ENCODE peak calls at places on chromosomes 16 and 17, in four cellular contexts. N, T, D and P are unnamed samples.

GRCh38 chr17:40058151-40058784 is 4.1 kb upstream of the MED24 start:
- DNase-seq in N (no peak), T (no peak), D (peak), P (no peak)

GRCh38 chr16:57042157-57043111 is 49.9 kb upstream of the CPNE2 start:
- DNase-seq in N (no peak), T (no peak), D (peak), P (peak)

GRCh38 chr17:79047923-79048825 is 24.2 kb downstream of the C1QTNF1 start:
- DNase-seq in N (no peak), T (no peak), D (no peak), P (no peak)

GRCh38 chr16:69328854-69329316 is 1.5 kb downstream of the PDF start:
- DNase-seq in N (no peak), T (no peak), D (peak), P (no peak)

GRCh38 chr16:89708481-89708931 is 7.0 kb upstream of the SPATA2L start:
- DNase-seq in N (no peak), T (no peak), D (no peak), P (no peak)

GRCh38 chr16:78984324-78984723 is 616.2 kb downstream of the MAF start:
- DNase-seq in N (no peak), T (no peak), D (no peak), P (no peak)

GRCh38 chr17:61448042-61448441 is 4.2 kb upstream of the TBX4 start:
- DNase-seq in N (no peak), T (no peak), D (no peak), P (no peak)

GRCh38 chr16:12625068-12625467 is 178.6 kb downstream of the CPPED1 start:
- DNase-seq in N (no peak), T (peak), D (no peak), P (no peak)

GRCh38 chr17:69878661-69879060 is 196.4 kb upstream of the KCNJ16 start:
- DNase-seq in N (no peak), T (no peak), D (no peak), P (no peak)

GRCh38 chr17:50737118-50737698 is 17.8 kb downstream of the LUC7L3 start:
- DNase-seq in N (no peak), T (no peak), D (no peak), P (no peak)

GRCh38 chr16:72295914-72296313 is 124.0 kb upstream of the PMFBP1 start:
- DNase-seq in N (no peak), T (no peak), D (no peak), P (no peak)

GRCh38 chr16:50742521-50743150 is 750 bp downstream of the CYLD start:
- DNase-seq in N (no peak), T (no peak), D (no peak), P (peak)

GRCh38 chr17:63433746-63434591 is 12.1 kb downstream of the CYB561 start:
- DNase-seq in N (no peak), T (no peak), D (peak), P (peak)

GRCh38 chr16:1126044-1126443 is 26.9 kb upstream of the CACNA1H start:
- DNase-seq in N (no peak), T (no peak), D (no peak), P (no peak)

GRCh38 chr16:66477028-66477515 is 50.0 kb downstream of the BEAN1 start:
- DNase-seq in N (no peak), T (no peak), D (no peak), P (no peak)

GRCh38 chr17:2722611-2723010 is 11.0 kb upstream of the CLUH start:
- DNase-seq in N (no peak), T (no peak), D (no peak), P (no peak)

GRCh38 chr16:82755570-82756282 is 129.0 kb downstream of the CDH13 start:
- DNase-seq in N (no peak), T (no peak), D (peak), P (no peak)

GRCh38 chr17:17463821-17464220 is 13.0 kb upstream of the MED9 start:
- DNase-seq in N (no peak), T (no peak), D (no peak), P (no peak)

GRCh38 chr17:45093444-45094110 is 32.5 kb downstream of the NMT1 start:
- DNase-seq in N (no peak), T (no peak), D (peak), P (no peak)

GRCh38 chr16:49986351-49987124 is 38.5 kb upstream of the CNEP1R1 start:
- DNase-seq in N (no peak), T (no peak), D (peak), P (no peak)

GRCh38 chr17:5527647-5528250 is 41.4 kb downstream of the MIS12 start:
- DNase-seq in N (no peak), T (no peak), D (no peak), P (no peak)

GRCh38 chr17:34820166-34820920 is 140.9 kb downstream of the CCT6B start:
- DNase-seq in N (no peak), T (no peak), D (no peak), P (no peak)

GRCh38 chr16:50446861-50447260 is 78.1 kb upstream of the BRD7 start:
- DNase-seq in N (no peak), T (no peak), D (no peak), P (no peak)

GRCh38 chr16:54679531-54679930 is 251.1 kb upstream of the IRX5 start:
- DNase-seq in N (no peak), T (no peak), D (no peak), P (no peak)

GRCh38 chr16:66026211-66026610 is 340.3 kb upstream of the CDH5 start:
- DNase-seq in N (no peak), T (no peak), D (no peak), P (no peak)

GRCh38 chr17:64448665-64449512 is at the start of gene MILR1:
- DNase-seq in N (no peak), T (no peak), D (peak), P (peak)

GRCh38 chr17:79674506-79675412 is 56.0 kb upstream of the ENPP7 start:
- DNase-seq in N (no peak), T (no peak), D (no peak), P (no peak)

GRCh38 chr17:1469231-1469852 is 13.3 kb upstream of the CRK start:
- DNase-seq in N (no peak), T (no peak), D (no peak), P (no peak)

GRCh38 chr16:29899516-29900101 is at the start of gene SEZ6L2:
- DNase-seq in N (peak), T (no peak), D (peak), P (peak)

GRCh38 chr16:81522141-81522701 is 77.6 kb downstream of the CMIP start:
- DNase-seq in N (no peak), T (no peak), D (no peak), P (no peak)

GRCh38 chr16:3637371-3637923 is 17.0 kb upstream of the DNASE1 start:
- DNase-seq in N (no peak), T (peak), D (no peak), P (no peak)

GRCh38 chr17:7955414-7956042 is 23.5 kb downstream of the CNTROB start:
- DNase-seq in N (no peak), T (no peak), D (no peak), P (no peak)